ENCODE peak calls at places on chromosomes 5 and 9, in seven cellular contexts. P is uterus, R is HCT116, E is A549, X is stomach, K is gastrocnemius medialis, S is IMR-90. G is an unnamed sample.

GRCh38 chr9:105438136-105438839 is 9.5 kb upstream of the FSD1L start:
- DNase-seq in X (no peak), K (peak; percentile 30), R (no peak), P (no peak), S (peak; percentile 97), E (no peak), G (no peak)

GRCh38 chr9:37624073-37624472 is 26.7 kb upstream of the FRMPD1 start:
- DNase-seq in S (no peak), R (no peak), X (no peak), P (no peak), E (no peak), K (no peak), G (no peak)

GRCh38 chr9:131641618-131642495 is 96.5 kb downstream of the PRRT1B start:
- DNase-seq in P (no peak), K (no peak), X (no peak), E (no peak), S (no peak), R (no peak), G (no peak)

GRCh38 chr9:3181049-3181953 is 337.4 kb upstream of the PUM3 start:
- DNase-seq in P (no peak), X (peak; percentile 39), R (no peak), E (peak; percentile 8), S (no peak), K (no peak), G (peak; percentile 2)

GRCh38 chr5:154190652-154191304 is at the start of gene GALNT10:
- DNase-seq in K (peak; percentile 34), S (peak; percentile 66), P (peak; percentile 61), X (peak; percentile 69), R (peak; percentile 21), E (peak; percentile 59), G (peak; percentile 86)

GRCh38 chr5:134561871-134562296 is 36.4 kb downstream of the JADE2 start:
- DNase-seq in K (no peak), E (peak; percentile 48), X (peak; percentile 49), P (no peak), S (peak; percentile 74), R (peak; percentile 7), G (peak; percentile 47)

GRCh38 chr5:5533927-5534326 is 111.5 kb downstream of the ICE1 start:
- DNase-seq in E (no peak), K (no peak), P (no peak), X (no peak), S (no peak), R (no peak), G (no peak)

GRCh38 chr9:9558907-9559306 is 1053.9 kb downstream of the PTPRD start:
- DNase-seq in E (no peak), X (no peak), R (no peak), P (no peak), S (no peak), K (no peak), G (no peak)

GRCh38 chr5:127957183-127957582 is 126.4 kb upstream of the SLC12A2 start:
- DNase-seq in E (peak; percentile 47), K (peak; percentile 41), R (no peak), P (peak; percentile 18), S (peak; percentile 72), X (no peak), G (no peak)

GRCh38 chr9:33884856-33885701 is 68.1 kb downstream of the UBE2R2 start:
- DNase-seq in S (peak; percentile 54), P (no peak), R (no peak), K (no peak), E (no peak), X (peak; percentile 55), G (no peak)

GRCh38 chr5:96743065-96743768 is 64.5 kb downstream of the ERAP1 start:
- DNase-seq in R (no peak), X (no peak), S (peak; percentile 61), E (no peak), P (no peak), K (no peak), G (no peak)

DNA sequence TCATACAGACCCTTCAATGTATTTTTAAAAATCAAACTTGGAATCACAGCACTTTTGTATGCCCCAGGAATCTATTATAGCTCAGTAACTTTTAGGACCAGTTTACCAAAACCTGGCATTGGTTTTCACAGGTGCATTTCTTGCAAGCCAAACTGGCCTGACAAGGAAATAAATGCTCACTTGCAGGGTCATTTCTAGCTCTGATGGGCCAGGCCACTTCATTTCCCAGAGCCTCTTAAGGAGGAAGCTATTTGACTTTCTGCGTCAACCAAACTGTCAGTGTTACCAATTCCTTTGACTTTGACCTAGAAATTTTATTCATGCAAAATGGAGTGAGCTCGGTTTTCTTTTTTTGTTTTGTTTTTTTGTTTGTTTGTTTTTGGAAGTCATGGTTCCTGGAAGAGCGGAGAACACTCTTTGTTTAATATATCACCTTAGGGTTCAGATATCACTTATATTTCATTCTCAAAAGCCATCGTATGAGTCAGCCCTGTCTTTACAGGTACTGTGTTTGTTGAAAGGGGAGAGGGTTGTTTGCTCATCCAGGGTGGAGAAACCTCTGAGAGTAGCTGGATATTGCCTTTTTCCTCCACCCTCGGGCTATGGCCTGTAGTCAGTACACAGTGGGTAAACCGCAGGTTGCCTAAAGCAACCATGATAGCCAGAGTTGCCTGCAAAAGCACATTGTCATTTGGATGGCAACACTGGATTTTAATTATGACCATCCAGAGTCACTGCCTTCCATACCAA is 58.9 kb downstream of the GNA14 start:
- DNase-seq in R (no peak), K (no peak), E (peak; percentile 44), P (no peak), X (peak; percentile 35), S (no peak), G (no peak)
- H3K27ac ChIP-seq in R (no peak overlapping the region), K (no peak overlapping the region), E (peak overlapping the region; percentile 57), P (no peak overlapping the region), X (peak overlapping the region; percentile 64), S (no peak overlapping the region), G (no peak overlapping the region)

GRCh38 chr5:151118898-151119600 is 38.2 kb upstream of the TNIP1 start:
- DNase-seq in E (no peak), X (no peak), R (no peak), P (no peak), S (no peak), K (no peak), G (no peak)

GRCh38 chr5:151110992-151111391 is 30.2 kb upstream of the TNIP1 start:
- DNase-seq in P (no peak), R (no peak), S (no peak), K (no peak), E (no peak), X (no peak), G (no peak)

GRCh38 chr5:151110122-151110681 is 29.4 kb upstream of the TNIP1 start:
- DNase-seq in R (no peak), X (no peak), P (no peak), E (no peak), S (no peak), K (peak; percentile 51), G (no peak)

GRCh38 chr5:151121095-151121494 is 36.5 kb downstream of the ANXA6 start:
- DNase-seq in K (no peak), E (no peak), P (no peak), R (no peak), S (no peak), X (no peak), G (no peak)

GRCh38 chr5:151115272-151115905 is 34.6 kb upstream of the TNIP1 start:
- DNase-seq in R (peak; percentile 32), P (peak; percentile 80), K (peak; percentile 71), X (peak; percentile 84), E (peak; percentile 85), S (peak; percentile 56), G (peak; percentile 72)
- H3K4me1 ChIP-seq in R (no peaks in the 10 kb centered on the region), P (no peaks in the 10 kb centered on the region), K (peaks cover 20% of the 10 kb centered on the region), X (peaks cover 15% of the 10 kb centered on the region), E (no peaks in the 10 kb centered on the region), S (no peaks in the 10 kb centered on the region), G (peaks cover 9% of the 10 kb centered on the region)

GRCh38 chr5:89308606-89309040 is 425.6 kb upstream of the MEF2C start:
- DNase-seq in X (no peak), P (no peak), K (no peak), R (no peak), S (no peak), E (no peak), G (no peak)

GRCh38 chr5:89313044-89313443 is 430.1 kb upstream of the MEF2C start:
- DNase-seq in E (no peak), K (no peak), S (peak; percentile 74), P (no peak), R (peak; percentile 71), X (no peak), G (no peak)

GRCh38 chr5:89315194-89315593 is 432.2 kb upstream of the MEF2C start:
- DNase-seq in E (no peak), X (no peak), S (peak; percentile 8), P (no peak), K (no peak), R (no peak), G (no peak)

GRCh38 chr5:89309268-89309667 is 426.3 kb upstream of the MEF2C start:
- DNase-seq in R (no peak), E (no peak), X (no peak), S (no peak), P (no peak), K (no peak), G (no peak)

GRCh38 chr5:89313804-89314588 is 431.0 kb upstream of the MEF2C start:
- DNase-seq in S (peak; percentile 96), R (peak; percentile 41), K (no peak), P (no peak), E (no peak), X (no peak), G (peak; percentile 3)
- H3K27ac ChIP-seq in S (no peak overlapping the region), R (no peak overlapping the region), K (no peak overlapping the region), P (no peak overlapping the region), E (no peak overlapping the region), X (peak overlapping the region; percentile 58), G (no peak overlapping the region)

DNA sequence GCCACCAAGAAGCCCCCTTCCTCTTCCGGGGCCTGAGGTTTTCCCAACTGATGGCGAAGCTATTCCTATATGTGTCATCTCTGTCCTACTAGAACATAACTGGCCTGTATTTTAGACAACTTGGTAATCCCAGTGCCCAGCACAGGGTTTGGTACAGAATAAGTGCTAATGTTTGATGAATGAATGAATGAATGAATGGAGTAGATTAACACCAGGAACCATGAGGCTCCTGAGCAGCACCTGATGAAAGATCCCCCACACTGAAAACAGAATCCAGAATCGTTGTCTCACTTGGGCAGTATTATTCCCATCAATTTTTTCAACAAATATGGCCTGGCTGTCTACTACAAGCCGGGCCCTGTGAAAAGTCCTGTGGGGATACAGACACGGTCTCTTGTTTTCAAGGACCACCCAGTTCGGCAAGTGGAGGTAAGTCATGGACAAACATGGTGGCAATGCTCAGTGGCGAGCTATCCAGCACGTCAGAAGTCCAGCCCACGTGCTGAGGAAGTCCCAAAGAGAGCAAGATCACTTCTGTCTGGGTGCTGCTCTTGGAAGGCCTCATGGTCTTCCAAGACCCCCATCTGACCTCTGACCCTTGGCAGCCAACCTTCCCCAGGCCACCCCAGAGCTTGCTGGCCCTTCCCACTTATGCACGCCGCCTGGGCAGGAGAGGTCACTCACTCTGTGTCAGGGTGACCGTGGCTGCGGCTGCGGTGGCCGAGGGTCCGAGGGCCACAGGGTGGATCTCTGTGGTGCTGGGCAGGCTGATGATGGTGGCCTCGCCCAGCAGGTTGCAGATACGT is 1.0 kb downstream of the NAIF1 start:
- DNase-seq in E (no peak), X (no peak), R (no peak), P (no peak), S (no peak), K (no peak), G (no peak)
- H3K4me1 ChIP-seq in E (peaks cover 23% of the 10 kb centered on the region), X (peaks cover 51% of the 10 kb centered on the region), R (peaks cover 32% of the 10 kb centered on the region), P (peaks cover 5% of the 10 kb centered on the region), S (peaks cover 10% of the 10 kb centered on the region), K (peaks cover 30% of the 10 kb centered on the region), G (peaks cover 34% of the 10 kb centered on the region)

GRCh38 chr9:113397077-113397696 is 3.9 kb downstream of the ALAD start:
- DNase-seq in X (no peak), S (no peak), R (no peak), P (no peak), K (no peak), E (no peak), G (no peak)
- H3K27ac ChIP-seq in X (peak overlapping the region; percentile 89), S (no peak overlapping the region), R (no peak overlapping the region), P (no peak overlapping the region), K (no peak overlapping the region), E (no peak overlapping the region), G (no peak overlapping the region)

G was measured in OCI-LY7.